ENCODE peak calls at places on chromosomes 6 and 20, in four cellular contexts. T is K562, Z is transverse colon, F is A549. R is an unnamed sample.
A peak's percentile ranks its signal among the peaks of the same experiment; 100 is the strongest.

GRCh38 chr20:49186535-49187329 is 1.4 kb downstream of the STAU1 start:
- DNase-seq in T (peak; percentile 70), Z (peak; percentile 77), F (peak; percentile 44), R (peak; percentile 55)

GRCh38 chr20:52649727-52650126 is 322.4 kb upstream of the TSHZ2 start:
- DNase-seq in T (no peak), Z (no peak), F (no peak), R (no peak)

GRCh38 chr6:21003780-21004541 is 469.7 kb downstream of the CDKAL1 start:
- DNase-seq in T (no peak), Z (no peak), F (peak; percentile 10), R (no peak)

GRCh38 chr20:39048000-39048696 is 86.0 kb downstream of the DHX35 start:
- DNase-seq in T (peak; percentile 82), Z (peak; percentile 82), F (peak; percentile 74), R (peak; percentile 41)

GRCh38 chr6:148770408-148771211 is 23.8 kb downstream of the UST start:
- DNase-seq in T (no peak), Z (no peak), F (no peak), R (no peak)

GRCh38 chr20:20454367-20454766 is 86.5 kb downstream of the INSM1 start:
- DNase-seq in T (no peak), Z (no peak), F (no peak), R (no peak)

GRCh38 chr20:54869765-54870164 is 394.4 kb downstream of the DOK5 start:
- DNase-seq in T (no peak), Z (no peak), F (no peak), R (no peak)

GRCh38 chr6:39411465-39411864 is 89.0 kb upstream of the KCNK16 start:
- DNase-seq in T (no peak), Z (no peak), F (no peak), R (no peak)

GRCh38 chr6:50120300-50120699 is 70.6 kb upstream of the DEFB112 start:
- DNase-seq in T (no peak), Z (no peak), F (no peak), R (no peak)

GRCh38 chr6:167750956-167751358 is 75.8 kb upstream of the AFDN start:
- DNase-seq in T (no peak), Z (peak; percentile 84), F (no peak), R (no peak)

GRCh38 chr6:118223316-118223715 is 316.3 kb downstream of the SLC35F1 start:
- DNase-seq in T (no peak), Z (no peak), F (no peak), R (no peak)

GRCh38 chr20:21613512-21613911 is 92.0 kb upstream of the PAX1 start:
- DNase-seq in T (no peak), Z (peak; percentile 37), F (no peak), R (no peak)

GRCh38 chr20:17856024-17856564 is 112.5 kb downstream of the SNX5 start:
- DNase-seq in T (no peak), Z (peak; percentile 85), F (no peak), R (no peak)

GRCh38 chr6:20846602-20847028 is 312.4 kb downstream of the CDKAL1 start:
- DNase-seq in T (peak; percentile 78), Z (no peak), F (no peak), R (no peak)

GRCh38 chr6:113376847-113377165 is 480.3 kb upstream of the MARCKS start:
- DNase-seq in T (no peak), Z (no peak), F (no peak), R (no peak)

GRCh38 chr6:79895382-79896100 is 51.8 kb downstream of the ELOVL4 start:
- DNase-seq in T (no peak), Z (no peak), F (no peak), R (no peak)

GRCh38 chr6:1838604-1839003 is 228.9 kb downstream of the FOXC1 start:
- DNase-seq in T (no peak), Z (no peak), F (no peak), R (no peak)

GRCh38 chr20:51687071-51687470 is 81.1 kb downstream of the ATP9A start:
- DNase-seq in T (no peak), Z (no peak), F (peak; percentile 89), R (no peak)

GRCh38 chr20:34242879-34243278 is 1.7 kb downstream of the ASIP start:
- DNase-seq in T (no peak), Z (no peak), F (no peak), R (no peak)

DNA sequence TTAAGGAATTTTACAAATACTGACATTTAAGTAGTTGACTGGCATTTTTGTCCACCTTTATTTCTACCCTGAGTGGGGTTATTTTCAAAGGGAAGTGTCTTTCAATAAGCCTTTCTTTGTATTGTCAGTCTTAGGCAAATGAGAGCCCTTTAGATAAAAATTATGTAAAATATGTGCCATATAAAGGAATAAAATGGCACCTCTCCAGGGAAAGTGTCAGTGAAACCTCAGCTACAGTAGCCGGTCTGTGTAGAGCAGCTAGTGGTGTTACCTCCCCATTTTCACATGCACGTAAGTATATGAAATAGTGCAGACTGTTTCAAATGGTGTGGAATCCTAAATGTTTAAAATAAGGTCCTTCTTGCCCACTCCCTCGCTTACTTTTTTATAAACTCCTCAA is 5.0 kb downstream of the FAM217B start:
- DNase-seq in T (no peak), Z (no peak), F (no peak), R (no peak)
- H3K4me1 ChIP-seq in T (peaks cover 18% of the 10 kb centered on the region), Z (peaks cover 9% of the 10 kb centered on the region), F (peaks cover 11% of the 10 kb centered on the region), R (peaks cover 82% of the 10 kb centered on the region)

GRCh38 chr6:159716247-159717086 is 10.8 kb upstream of the WTAP start:
- DNase-seq in T (no peak), Z (no peak), F (no peak), R (no peak)
- TF ChIP-seq EP300 in T (no peak), Z (peak; percentile 84), F (no peak), R (peak; percentile 55)

GRCh38 chr20:62060631-62061541 is 4.8 kb downstream of the TAF4 start:
- DNase-seq in T (no peak), Z (no peak), F (no peak), R (no peak)
- H3K4me1 ChIP-seq in T (peaks cover 12% of the 10 kb centered on the region), Z (peaks cover 19% of the 10 kb centered on the region), F (peaks cover 14% of the 10 kb centered on the region), R (peaks cover 15% of the 10 kb centered on the region)

GRCh38 chr6:7058250-7058923 is 49.4 kb upstream of the RREB1 start:
- DNase-seq in T (peak; percentile 84), Z (peak; percentile 78), F (peak; percentile 56), R (no peak)

GRCh38 chr6:7062445-7063162 is 45.2 kb upstream of the RREB1 start:
- DNase-seq in T (no peak), Z (no peak), F (no peak), R (no peak)

DNA sequence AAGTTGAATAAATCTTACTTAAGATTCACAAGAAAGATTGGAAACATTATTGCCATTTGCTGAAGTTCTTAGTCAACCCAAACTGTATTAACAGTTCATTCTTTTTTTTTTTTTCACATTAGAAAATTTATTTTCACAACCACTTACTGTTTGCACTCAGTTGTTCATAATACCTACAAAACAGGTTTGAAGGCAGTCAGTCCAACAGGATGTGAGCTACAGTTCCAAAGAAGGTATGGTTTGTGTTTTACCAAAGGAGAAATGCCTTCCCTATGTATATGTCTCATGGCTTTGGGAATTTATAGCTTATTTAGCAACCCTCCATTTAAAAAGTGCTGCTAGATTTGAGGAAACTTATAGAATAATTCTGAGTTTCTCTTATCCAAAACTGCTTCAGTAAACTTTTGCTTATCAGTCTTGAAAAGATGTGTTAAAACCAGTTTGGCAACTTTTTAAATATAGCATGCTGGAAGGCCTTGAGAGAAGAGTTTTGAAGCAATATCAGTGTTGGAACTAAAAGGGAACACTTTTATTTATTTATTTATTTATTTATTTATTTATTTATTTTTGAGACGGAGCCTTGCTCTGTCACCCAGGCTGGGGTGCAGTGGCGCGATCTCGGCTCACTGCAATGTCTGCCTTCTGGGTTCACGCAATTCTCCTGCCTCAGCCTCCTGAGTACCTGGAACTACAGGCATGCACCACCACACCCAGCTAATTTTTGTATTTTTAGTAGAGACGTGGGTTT is 46.8 kb upstream of the RREB1 start:
- DNase-seq in T (no peak), Z (no peak), F (no peak), R (no peak)
- TF ChIP-seq EP300 in T (no peak), Z (no peak), F (no peak), R (no peak)